ENCODE peak calls at places on chromosome 11, in seven cellular contexts. N, W, T, Q, Y, F and C are unnamed samples.

GRCh38 chr11:61963282-61964057 is 4.0 kb downstream of the FTH1 start:
- DNase-seq in N (peak), W (no peak), T (no peak), Q (peak), Y (peak), F (no peak), C (no peak)

GRCh38 chr11:66473608-66474525 is 6.4 kb upstream of the DPP3 start:
- DNase-seq in N (no peak), W (no peak), T (no peak), Q (no peak), Y (no peak), F (no peak), C (no peak)

GRCh38 chr11:13963949-13964770 is 1.6 kb downstream of the SPON1 start:
- DNase-seq in N (no peak), W (peak), T (no peak), Q (peak), Y (no peak), F (peak), C (no peak)

GRCh38 chr11:89529619-89530018 is 38.4 kb upstream of the NOX4 start:
- DNase-seq in N (no peak), W (no peak), T (no peak), Q (no peak), Y (no peak), F (no peak), C (no peak)

GRCh38 chr11:65150513-65151271 is 16.4 kb upstream of the SYVN1 start:
- DNase-seq in N (no peak), W (peak), T (no peak), Q (peak), Y (peak), F (no peak), C (peak)

GRCh38 chr11:31160504-31161422 is 208.8 kb downstream of the DCDC1 start:
- DNase-seq in N (no peak), W (no peak), T (no peak), Q (no peak), Y (peak), F (no peak), C (no peak)

GRCh38 chr11:68349461-68350249 is 37.3 kb downstream of the LRP5 start:
- DNase-seq in N (no peak), W (peak), T (no peak), Q (no peak), Y (no peak), F (no peak), C (no peak)

GRCh38 chr11:11512502-11512901 is 109.3 kb downstream of the GALNT18 start:
- DNase-seq in N (no peak), W (no peak), T (no peak), Q (no peak), Y (no peak), F (no peak), C (peak)

GRCh38 chr11:91100432-91100831 is 877.6 kb upstream of the CHORDC1 start:
- DNase-seq in N (no peak), W (no peak), T (no peak), Q (no peak), Y (peak), F (no peak), C (no peak)

GRCh38 chr11:115226556-115226955 is 277.7 kb downstream of the CADM1 start:
- DNase-seq in N (no peak), W (peak), T (no peak), Q (no peak), Y (peak), F (peak), C (no peak)

GRCh38 chr11:117620131-117620530 is 176.9 kb downstream of the DSCAML1 start:
- DNase-seq in N (no peak), W (no peak), T (no peak), Q (no peak), Y (no peak), F (no peak), C (peak)

GRCh38 chr11:116605543-116605942 is 167.2 kb downstream of the BUD13 start:
- DNase-seq in N (peak), W (no peak), T (no peak), Q (no peak), Y (peak), F (peak), C (peak)